ENCODE peak calls at places on chromosomes 12 and 14, in nine cellular contexts. N is Karpas-422; E is prostate gland; H is stimulated activated CD4-positive, alpha-beta T cell treated with anti-CD3 and anti-CD28 coated beads, TNF-alpha, amount 100 ng/mL, for 24 hours; L is NCI-H748 treated with DMSO at 0.1 percent for 48 hours; M is GM20000; P is BE2C; I is stimulated activated effector memory CD8-positive, alpha-beta T cell treated with anti-CD3 and anti-CD28 coated beads, Interleukin-12 subunit alpha, Interleukin-12 subunit beta, amount 100 ng/mL, for 72 hours; G is A549. V is an unnamed sample.

GRCh38 chr12:32496946-32497345 is 97.6 kb downstream of the FGD4 start:
- DNase-seq in H (no peak), E (no peak), M (no peak), I (no peak), L (no peak), N (no peak), P (no peak), G (no peak), V (no peak)

GRCh38 chr12:24499151-24500146 is 449.5 kb downstream of the BCAT1 start:
- DNase-seq in L (no peak), G (no peak), H (no peak), M (no peak), I (no peak), E (no peak), N (no peak), P (no peak), V (no peak)

GRCh38 chr12:7023096-7023495 is 4.8 kb upstream of the LPCAT3 start:
- DNase-seq in G (no peak), H (no peak), P (no peak), L (no peak), I (no peak), N (no peak), E (no peak), M (no peak), V (no peak)

GRCh38 chr14:93033983-93034670 is 81.6 kb downstream of the ITPK1 start:
- DNase-seq in L (no peak), P (peak), G (no peak), H (peak), M (peak), I (peak), N (peak), E (no peak), V (peak)

GRCh38 chr14:84127430-84127829 is 1402.5 kb upstream of the FLRT2 start:
- DNase-seq in P (no peak), I (no peak), G (no peak), N (no peak), L (no peak), E (no peak), M (no peak), H (no peak), V (no peak)

GRCh38 chr14:32472512-32473472 is 143.7 kb downstream of the AKAP6 start:
- DNase-seq in I (no peak), M (no peak), E (no peak), L (peak), P (no peak), G (peak), H (no peak), N (no peak), V (no peak)

GRCh38 chr12:112018571-112019237 is 5.5 kb downstream of the ERP29 start:
- DNase-seq in N (no peak), L (no peak), P (no peak), G (no peak), H (no peak), I (no peak), E (no peak), M (no peak), V (no peak)

GRCh38 chr12:113424915-113425823 is 3.0 kb downstream of the SDSL start:
- DNase-seq in M (peak), I (peak), P (peak), L (no peak), N (peak), E (no peak), H (peak), G (peak), V (peak)

GRCh38 chr12:56897844-56898341 is 36.3 kb downstream of the SDR9C7 start:
- DNase-seq in I (no peak), G (no peak), E (peak), P (no peak), N (no peak), L (no peak), H (no peak), M (no peak), V (no peak)

GRCh38 chr14:90675399-90675798 is 140.8 kb downstream of the TTC7B start:
- DNase-seq in L (no peak), G (no peak), I (no peak), M (no peak), E (no peak), H (no peak), N (no peak), P (peak), V (no peak)

GRCh38 chr12:79452906-79453305 is 237.9 kb downstream of the PAWR start:
- DNase-seq in P (no peak), L (no peak), M (no peak), I (no peak), N (no peak), H (no peak), G (no peak), E (no peak), V (no peak)

GRCh38 chr12:19941096-19941495 is 427.2 kb upstream of the PDE3A start:
- DNase-seq in H (no peak), L (no peak), G (no peak), P (no peak), M (no peak), E (no peak), I (no peak), N (no peak), V (no peak)

V was measured in GM12892.